ENCODE peak calls at places on chromosomes 4 and X, in eight cellular contexts. One of them, this sample, is unnamed.

GRCh38 chr4:72896515-72896914 is 173.0 kb downstream of the COX18 start:
- DNase-seq in epithelial cell of esophagus: peak
- DNase-seq in lower leg skin: peak
- DNase-seq in sigmoid colon: no peak
- DNase-seq in AG04450: peak
- DNase-seq in AG04449: peak
- DNase-seq in testis: peak
- DNase-seq in right lobe of liver: no peak
- DNase-seq in this sample: no peak

GRCh38 chr4:55742655-55743191 is 76.9 kb upstream of the EXOC1L start:
- DNase-seq in lower leg skin: no peak
- DNase-seq in sigmoid colon: no peak
- DNase-seq in AG04449: no peak
- DNase-seq in testis: peak
- DNase-seq in AG04450: peak
- DNase-seq in epithelial cell of esophagus: peak
- DNase-seq in right lobe of liver: no peak
- DNase-seq in this sample: peak

GRCh38 chrX:773292-774025 is 142.9 kb downstream of the SHOX start:
- DNase-seq in right lobe of liver: no peak
- DNase-seq in AG04449: no peak
- DNase-seq in sigmoid colon: no peak
- DNase-seq in lower leg skin: no peak
- DNase-seq in AG04450: no peak
- DNase-seq in epithelial cell of esophagus: no peak
- DNase-seq in testis: no peak
- DNase-seq in this sample: no peak

GRCh38 chr4:89254847-89255246 is 52.8 kb downstream of the GPRIN3 start:
- DNase-seq in lower leg skin: no peak
- DNase-seq in AG04450: no peak
- DNase-seq in AG04449: no peak
- DNase-seq in sigmoid colon: no peak
- DNase-seq in epithelial cell of esophagus: peak
- DNase-seq in testis: peak
- DNase-seq in right lobe of liver: no peak
- DNase-seq in this sample: no peak

GRCh38 chr4:4391866-4392265 is 5.0 kb downstream of the NSG1 start:
- DNase-seq in AG04449: no peak
- DNase-seq in sigmoid colon: no peak
- DNase-seq in lower leg skin: no peak
- DNase-seq in epithelial cell of esophagus: no peak
- DNase-seq in testis: no peak
- DNase-seq in AG04450: no peak
- DNase-seq in right lobe of liver: no peak
- DNase-seq in this sample: no peak

GRCh38 chrX:143306991-143307965 is 210.0 kb downstream of the SPANXN3 start:
- DNase-seq in sigmoid colon: no peak
- DNase-seq in AG04450: no peak
- DNase-seq in testis: no peak
- DNase-seq in epithelial cell of esophagus: no peak
- DNase-seq in lower leg skin: no peak
- DNase-seq in AG04449: no peak
- DNase-seq in right lobe of liver: no peak
- DNase-seq in this sample: no peak

GRCh38 chr4:7206385-7206784 is 14.0 kb downstream of the SORCS2 start:
- DNase-seq in right lobe of liver: peak
- DNase-seq in AG04450: no peak
- DNase-seq in sigmoid colon: no peak
- DNase-seq in testis: no peak
- DNase-seq in epithelial cell of esophagus: no peak
- DNase-seq in lower leg skin: no peak
- DNase-seq in AG04449: peak
- DNase-seq in this sample: peak

GRCh38 chr4:138555584-138555983 is 313.4 kb upstream of the SLC7A11 start:
- DNase-seq in AG04449: no peak
- DNase-seq in testis: no peak
- DNase-seq in epithelial cell of esophagus: peak
- DNase-seq in AG04450: no peak
- DNase-seq in sigmoid colon: no peak
- DNase-seq in lower leg skin: no peak
- DNase-seq in right lobe of liver: no peak
- DNase-seq in this sample: no peak

GRCh38 chr4:92529510-92529909 is 225.7 kb downstream of the GRID2 start:
- DNase-seq in AG04450: no peak
- DNase-seq in AG04449: no peak
- DNase-seq in lower leg skin: no peak
- DNase-seq in testis: no peak
- DNase-seq in epithelial cell of esophagus: no peak
- DNase-seq in sigmoid colon: no peak
- DNase-seq in right lobe of liver: no peak
- DNase-seq in this sample: no peak

GRCh38 chr4:5883916-5884315 is 9.0 kb downstream of the CRMP1 start:
- DNase-seq in AG04450: no peak
- DNase-seq in right lobe of liver: no peak
- DNase-seq in epithelial cell of esophagus: no peak
- DNase-seq in AG04449: no peak
- DNase-seq in lower leg skin: no peak
- DNase-seq in testis: no peak
- DNase-seq in sigmoid colon: no peak
- DNase-seq in this sample: no peak

GRCh38 chr4:89109841-89110540 is 1.3 kb upstream of the TIGD2 start:
- DNase-seq in AG04450: no peak
- DNase-seq in AG04449: no peak
- DNase-seq in sigmoid colon: no peak
- DNase-seq in right lobe of liver: no peak
- DNase-seq in lower leg skin: no peak
- DNase-seq in epithelial cell of esophagus: no peak
- DNase-seq in testis: peak
- DNase-seq in this sample: no peak

GRCh38 chr4:623914-624626 is 1.3 kb upstream of the PDE6B start:
- DNase-seq in sigmoid colon: no peak
- DNase-seq in lower leg skin: no peak
- DNase-seq in AG04450: no peak
- DNase-seq in right lobe of liver: no peak
- DNase-seq in AG04449: no peak
- DNase-seq in epithelial cell of esophagus: no peak
- DNase-seq in testis: no peak
- DNase-seq in this sample: no peak

GRCh38 chr4:181957088-181957487 is 286.1 kb upstream of the TENM3 start:
- DNase-seq in lower leg skin: no peak
- DNase-seq in right lobe of liver: no peak
- DNase-seq in sigmoid colon: no peak
- DNase-seq in AG04449: peak
- DNase-seq in testis: no peak
- DNase-seq in AG04450: peak
- DNase-seq in epithelial cell of esophagus: peak
- DNase-seq in this sample: peak

GRCh38 chrX:141314441-141314840 is 72.1 kb upstream of the SPANXC start:
- DNase-seq in lower leg skin: no peak
- DNase-seq in right lobe of liver: no peak
- DNase-seq in testis: no peak
- DNase-seq in epithelial cell of esophagus: peak
- DNase-seq in AG04449: no peak
- DNase-seq in AG04450: no peak
- DNase-seq in sigmoid colon: no peak
- DNase-seq in this sample: no peak

GRCh38 chrX:51440365-51440764 is 56.0 kb downstream of the NUDT11 start:
- DNase-seq in AG04450: no peak
- DNase-seq in testis: no peak
- DNase-seq in epithelial cell of esophagus: no peak
- DNase-seq in right lobe of liver: no peak
- DNase-seq in sigmoid colon: no peak
- DNase-seq in lower leg skin: no peak
- DNase-seq in AG04449: no peak
- DNase-seq in this sample: no peak

GRCh38 chr4:185774076-185774731 is 37.8 kb downstream of the SORBS2 start:
- DNase-seq in sigmoid colon: no peak
- DNase-seq in testis: no peak
- DNase-seq in AG04450: no peak
- DNase-seq in lower leg skin: no peak
- DNase-seq in AG04449: no peak
- DNase-seq in right lobe of liver: peak
- DNase-seq in epithelial cell of esophagus: no peak
- DNase-seq in this sample: no peak

GRCh38 chr4:38279650-38280322 is 319.6 kb downstream of the PTTG2 start:
- DNase-seq in lower leg skin: no peak
- DNase-seq in sigmoid colon: no peak
- DNase-seq in right lobe of liver: no peak
- DNase-seq in AG04449: no peak
- DNase-seq in AG04450: no peak
- DNase-seq in epithelial cell of esophagus: peak
- DNase-seq in testis: no peak
- DNase-seq in this sample: no peak

GRCh38 chr4:76582817-76583087 is 147.7 kb downstream of the SHROOM3 start:
- DNase-seq in sigmoid colon: no peak
- DNase-seq in AG04450: no peak
- DNase-seq in right lobe of liver: no peak
- DNase-seq in epithelial cell of esophagus: no peak
- DNase-seq in AG04449: no peak
- DNase-seq in testis: no peak
- DNase-seq in lower leg skin: no peak
- DNase-seq in this sample: no peak

GRCh38 chr4:143335979-143336827 is 473 bp upstream of the GAB1 start:
- DNase-seq in sigmoid colon: peak
- DNase-seq in AG04450: peak
- DNase-seq in epithelial cell of esophagus: peak
- DNase-seq in testis: peak
- DNase-seq in right lobe of liver: peak
- DNase-seq in lower leg skin: peak
- DNase-seq in AG04449: peak
- DNase-seq in this sample: peak

GRCh38 chr4:147730333-147730732 is 1.6 kb upstream of the ARHGAP10 start:
- DNase-seq in sigmoid colon: no peak
- DNase-seq in AG04449: no peak
- DNase-seq in testis: no peak
- DNase-seq in epithelial cell of esophagus: no peak
- DNase-seq in right lobe of liver: no peak
- DNase-seq in AG04450: no peak
- DNase-seq in lower leg skin: no peak
- DNase-seq in this sample: no peak

GRCh38 chr4:151690884-151691283 is 69.9 kb downstream of the GATB start:
- DNase-seq in sigmoid colon: no peak
- DNase-seq in right lobe of liver: no peak
- DNase-seq in AG04449: no peak
- DNase-seq in testis: no peak
- DNase-seq in lower leg skin: no peak
- DNase-seq in epithelial cell of esophagus: no peak
- DNase-seq in AG04450: no peak
- DNase-seq in this sample: no peak

GRCh38 chr4:2290974-2291704 is 29.2 kb upstream of the MXD4 start:
- DNase-seq in right lobe of liver: no peak
- DNase-seq in testis: no peak
- DNase-seq in epithelial cell of esophagus: no peak
- DNase-seq in lower leg skin: no peak
- DNase-seq in AG04449: no peak
- DNase-seq in AG04450: no peak
- DNase-seq in sigmoid colon: peak
- DNase-seq in this sample: no peak

DNA sequence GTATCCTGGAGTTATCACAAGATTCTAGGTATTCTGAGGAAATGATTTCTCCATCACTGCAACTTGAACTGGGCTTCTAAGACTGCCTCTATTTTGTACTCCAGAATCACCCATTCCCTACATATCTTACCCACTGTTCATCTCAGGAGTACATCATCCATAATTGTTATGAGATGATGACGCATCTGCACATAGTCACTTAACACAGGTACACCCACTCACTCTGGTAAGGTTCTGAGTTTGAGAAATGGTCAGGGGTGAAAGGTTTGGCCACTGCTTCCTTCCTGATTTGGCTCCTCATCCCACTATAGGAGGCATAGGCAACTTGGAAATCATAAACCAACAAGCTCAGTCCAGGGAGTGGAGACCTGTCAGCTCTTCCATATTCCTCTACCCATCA is 143.9 kb downstream of the GLRA2 start:
- DNase-seq in AG04449: no peak
- DNase-seq in epithelial cell of esophagus: peak
- DNase-seq in lower leg skin: no peak
- DNase-seq in AG04450: no peak
- DNase-seq in right lobe of liver: no peak
- DNase-seq in testis: no peak
- DNase-seq in sigmoid colon: no peak
- DNase-seq in this sample: no peak
- H3K4me3 ChIP-seq in AG04449: no peak
- H3K4me3 ChIP-seq in epithelial cell of esophagus: no peak
- H3K4me3 ChIP-seq in lower leg skin: no peak
- H3K4me3 ChIP-seq in AG04450: no peak
- H3K4me3 ChIP-seq in right lobe of liver: no peak
- H3K4me3 ChIP-seq in testis: no peak
- H3K4me3 ChIP-seq in sigmoid colon: no peak
- H3K4me3 ChIP-seq in this sample: no peak

DNA sequence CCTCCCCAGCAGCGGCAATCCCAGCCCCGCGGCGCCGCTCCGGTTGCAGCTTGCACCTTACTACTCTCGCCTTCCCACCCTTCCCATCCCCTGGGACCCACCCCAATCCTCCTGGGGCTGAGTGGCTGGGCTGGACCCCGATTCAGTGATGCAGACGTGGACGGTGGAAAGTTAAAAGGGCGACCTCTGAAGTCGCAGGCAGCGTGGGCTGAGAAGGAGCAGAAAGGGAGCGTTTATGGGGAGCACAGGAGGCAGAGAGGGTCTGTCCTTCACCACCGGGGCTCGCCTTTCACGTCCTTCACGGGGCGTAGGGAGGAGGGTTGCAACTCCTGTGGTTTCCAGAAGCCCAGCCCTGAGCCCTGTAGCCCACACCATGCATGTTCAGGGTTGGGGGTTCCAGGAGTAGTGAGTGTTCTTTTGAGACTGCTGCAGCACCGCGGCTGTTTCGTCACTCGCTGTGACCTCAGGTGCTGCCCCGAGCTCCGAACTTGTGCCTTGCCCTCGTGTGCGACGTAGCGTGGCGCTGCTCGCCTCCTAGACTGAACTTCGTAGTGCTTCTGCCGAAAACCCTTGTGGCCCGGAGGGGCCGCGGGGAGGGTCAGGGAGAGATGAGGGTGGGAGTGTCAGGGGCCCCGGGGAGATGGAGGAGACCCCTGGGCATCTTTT is 1.5 kb downstream of the NHS start:
- DNase-seq in AG04449: no peak
- DNase-seq in sigmoid colon: peak
- DNase-seq in AG04450: no peak
- DNase-seq in right lobe of liver: no peak
- DNase-seq in lower leg skin: no peak
- DNase-seq in epithelial cell of esophagus: peak
- DNase-seq in testis: peak
- DNase-seq in this sample: no peak
- H3K4me3 ChIP-seq in AG04449: peak
- H3K4me3 ChIP-seq in sigmoid colon: peak
- H3K4me3 ChIP-seq in AG04450: peak
- H3K4me3 ChIP-seq in right lobe of liver: peak
- H3K4me3 ChIP-seq in lower leg skin: peak
- H3K4me3 ChIP-seq in epithelial cell of esophagus: peak
- H3K4me3 ChIP-seq in testis: peak
- H3K4me3 ChIP-seq in this sample: peak

GRCh38 chr4:116926631-116927295 is 158.6 kb downstream of the TRAM1L1 start:
- DNase-seq in testis: no peak
- DNase-seq in sigmoid colon: no peak
- DNase-seq in epithelial cell of esophagus: peak
- DNase-seq in AG04449: no peak
- DNase-seq in right lobe of liver: no peak
- DNase-seq in lower leg skin: no peak
- DNase-seq in AG04450: no peak
- DNase-seq in this sample: no peak
- H3K4me3 ChIP-seq in testis: no peak
- H3K4me3 ChIP-seq in sigmoid colon: no peak
- H3K4me3 ChIP-seq in epithelial cell of esophagus: no peak
- H3K4me3 ChIP-seq in AG04449: no peak
- H3K4me3 ChIP-seq in right lobe of liver: no peak
- H3K4me3 ChIP-seq in lower leg skin: no peak
- H3K4me3 ChIP-seq in AG04450: no peak
- H3K4me3 ChIP-seq in this sample: no peak

GRCh38 chr4:158315706-158316105 is 105.4 kb downstream of the TMEM144 start:
- DNase-seq in AG04450: peak
- DNase-seq in testis: no peak
- DNase-seq in AG04449: peak
- DNase-seq in epithelial cell of esophagus: no peak
- DNase-seq in sigmoid colon: no peak
- DNase-seq in right lobe of liver: no peak
- DNase-seq in lower leg skin: no peak
- DNase-seq in this sample: peak
- H3K4me3 ChIP-seq in AG04450: no peak
- H3K4me3 ChIP-seq in testis: no peak
- H3K4me3 ChIP-seq in AG04449: no peak
- H3K4me3 ChIP-seq in epithelial cell of esophagus: no peak
- H3K4me3 ChIP-seq in sigmoid colon: no peak
- H3K4me3 ChIP-seq in right lobe of liver: no peak
- H3K4me3 ChIP-seq in lower leg skin: no peak
- H3K4me3 ChIP-seq in this sample: no peak

This sample was measured in MG63.